ENCODE peak calls at places on chromosomes 5 and 9, in five cellular contexts. J is A549, F is lower lobe of right lung, V is tibial nerve, H is sigmoid colon. G is an unnamed sample.
A peak's percentile ranks its signal among the peaks of the same experiment; 100 is the strongest.

GRCh38 chr5:134406390-134406789 is 5.3 kb downstream of the CDKN2AIPNL start:
- DNase-seq in F (no peak), V (no peak), J (no peak), H (no peak), G (peak; percentile 35)

GRCh38 chr5:59893436-59894227 is at the start of gene PDE4D:
- DNase-seq in V (no peak), H (peak; percentile 67), F (peak; percentile 66), J (peak; percentile 22), G (peak; percentile 48)

GRCh38 chr5:113112435-113112834 is 135.8 kb downstream of the DCP2 start:
- DNase-seq in J (no peak), H (no peak), V (no peak), F (no peak), G (peak; percentile 77)

GRCh38 chr5:147396070-147396469 is 113.8 kb downstream of the DPYSL3 start:
- DNase-seq in H (peak; percentile 77), V (peak; percentile 81), J (no peak), F (peak; percentile 62), G (no peak)

GRCh38 chr5:150345716-150346115 is 11.8 kb upstream of the TCOF1 start:
- DNase-seq in V (no peak), J (no peak), H (no peak), F (no peak), G (no peak)

GRCh38 chr9:121192959-121193645 is 8.6 kb downstream of the RAB14 start:
- DNase-seq in F (no peak), J (no peak), H (no peak), V (no peak), G (no peak)

GRCh38 chr5:97840643-97841042 is 657.6 kb upstream of the RIOK2 start:
- DNase-seq in H (no peak), V (no peak), F (no peak), J (no peak), G (peak; percentile 50)

GRCh38 chr9:13750061-13750460 is 470.6 kb upstream of the MPDZ start:
- DNase-seq in V (no peak), J (no peak), F (no peak), H (no peak), G (peak; percentile 97)

GRCh38 chr9:2726620-2727335 is 9.5 kb downstream of the KCNV2 start:
- DNase-seq in J (no peak), F (no peak), V (no peak), H (no peak), G (peak; percentile 72)

GRCh38 chr5:62477801-62478200 is 65.2 kb downstream of the IPO11 start:
- DNase-seq in F (no peak), J (no peak), V (no peak), H (no peak), G (peak; percentile 58)

GRCh38 chr5:138601444-138601843 is 26.2 kb upstream of the HSPA9 start:
- DNase-seq in H (no peak), F (no peak), V (no peak), J (peak; percentile 61), G (peak; percentile 66)

GRCh38 chr9:3330792-3331420 is 194.9 kb downstream of the RFX3 start:
- DNase-seq in F (no peak), V (no peak), J (peak; percentile 37), H (no peak), G (peak; percentile 97)

GRCh38 chr5:114883675-114884074 is 286.0 kb downstream of the TRIM36 start:
- DNase-seq in V (no peak), J (no peak), F (no peak), H (no peak), G (no peak)

GRCh38 chr9:118575341-118576070 is 793.7 kb downstream of the BRINP1 start:
- DNase-seq in F (no peak), V (no peak), J (no peak), H (no peak), G (no peak)

GRCh38 chr9:72444436-72444835 is 77.0 kb upstream of the TMC1 start:
- DNase-seq in H (no peak), F (no peak), J (no peak), V (no peak), G (peak; percentile 84)

DNA sequence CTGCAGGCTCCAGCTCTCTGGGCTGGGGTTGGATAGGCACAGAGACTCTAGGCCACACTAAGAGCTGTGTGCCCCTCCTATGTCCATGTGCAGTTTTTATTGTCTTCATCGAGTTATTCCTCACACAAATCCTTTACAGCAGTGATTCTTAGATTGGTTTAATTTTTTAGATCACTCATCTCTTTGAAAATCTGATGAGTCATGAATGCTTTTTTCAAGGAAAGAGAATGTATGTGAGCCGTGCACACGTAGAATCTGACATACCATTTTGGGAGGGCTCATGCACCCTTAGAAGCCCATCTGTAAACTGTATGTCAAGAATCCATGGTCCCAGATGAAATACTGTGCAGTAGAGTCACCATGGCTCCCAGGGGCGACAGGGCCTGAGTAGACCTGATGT is 100.7 kb upstream of the S1PR3 start:
- DNase-seq in H (no peak), V (no peak), F (no peak), J (no peak), G (no peak)
- TF ChIP-seq CTCF in H (no peak), V (no peak), F (no peak), J (no peak), G (no peak)

GRCh38 chr5:77744116-77744515 is 32.0 kb downstream of the TBCA start:
- DNase-seq in J (no peak), H (no peak), V (no peak), F (no peak), G (no peak)
- TF ChIP-seq CTCF in J (no peak), H (no peak), V (no peak), F (no peak), G (no peak)

DNA sequence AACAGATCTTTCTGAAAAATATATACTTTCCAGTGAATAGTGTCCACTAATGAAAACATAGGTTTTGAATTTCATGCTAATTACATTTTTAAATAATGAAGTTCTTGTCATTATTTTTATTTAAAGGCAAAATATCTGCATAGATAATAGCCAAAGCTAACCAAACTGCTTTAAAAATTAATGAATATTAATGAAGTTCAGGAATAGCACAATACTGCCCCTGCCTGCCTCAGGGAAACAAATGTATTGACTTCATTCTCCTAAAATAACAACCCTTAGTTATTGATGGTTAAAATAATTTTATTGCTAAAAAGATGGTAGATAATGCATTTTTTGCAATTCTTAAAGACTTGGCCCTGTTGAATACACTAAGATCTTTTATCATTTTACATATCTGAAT is 103.6 kb upstream of the SSBP2 start:
- DNase-seq in F (no peak), V (no peak), J (no peak), H (no peak), G (no peak)
- TF ChIP-seq CTCF in F (no peak), V (peak; percentile 19), J (peak; percentile 17), H (no peak), G (no peak)

GRCh38 chr9:131107760-131108159 is 11.4 kb downstream of the AIF1L start:
- DNase-seq in V (no peak), J (no peak), H (no peak), F (no peak), G (no peak)

GRCh38 chr9:131111186-131111853 is 14.1 kb upstream of the NUP214 start:
- DNase-seq in H (no peak), V (no peak), J (no peak), F (no peak), G (no peak)

GRCh38 chr9:131112374-131113159 is 12.8 kb upstream of the NUP214 start:
- DNase-seq in J (no peak), F (no peak), H (no peak), V (no peak), G (no peak)

GRCh38 chr9:131113655-131114563 is 11.5 kb upstream of the NUP214 start:
- DNase-seq in J (no peak), H (no peak), F (no peak), V (no peak), G (no peak)

DNA sequence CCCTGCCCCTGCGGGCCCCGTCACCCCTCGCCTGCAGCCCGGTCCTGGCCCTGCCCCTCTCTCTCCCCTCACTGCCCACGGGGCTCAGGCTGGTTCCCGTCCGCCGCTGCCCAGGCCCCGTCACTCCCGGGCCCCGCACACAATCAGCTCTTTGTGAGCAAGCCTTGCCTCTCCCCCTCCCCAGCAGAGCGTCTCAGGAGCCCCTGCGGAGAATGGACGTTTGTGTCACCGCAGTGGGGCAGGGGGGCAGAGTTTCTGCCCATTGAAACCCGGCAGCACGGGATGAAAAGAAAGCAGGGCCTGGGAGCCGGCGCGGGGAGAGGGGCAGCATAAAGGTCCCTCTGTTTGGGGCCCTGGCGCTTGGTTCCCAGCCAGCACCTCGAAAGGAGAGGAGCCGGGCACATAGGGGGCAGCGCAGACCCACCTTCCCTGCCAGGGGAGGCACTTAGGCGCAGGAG is 13.5 kb upstream of the NUP214 start:
- DNase-seq in F (no peak), V (no peak), J (no peak), H (no peak), G (no peak)
- TF ChIP-seq CTCF in F (no peak), V (no peak), J (no peak), H (no peak), G (no peak)

DNA sequence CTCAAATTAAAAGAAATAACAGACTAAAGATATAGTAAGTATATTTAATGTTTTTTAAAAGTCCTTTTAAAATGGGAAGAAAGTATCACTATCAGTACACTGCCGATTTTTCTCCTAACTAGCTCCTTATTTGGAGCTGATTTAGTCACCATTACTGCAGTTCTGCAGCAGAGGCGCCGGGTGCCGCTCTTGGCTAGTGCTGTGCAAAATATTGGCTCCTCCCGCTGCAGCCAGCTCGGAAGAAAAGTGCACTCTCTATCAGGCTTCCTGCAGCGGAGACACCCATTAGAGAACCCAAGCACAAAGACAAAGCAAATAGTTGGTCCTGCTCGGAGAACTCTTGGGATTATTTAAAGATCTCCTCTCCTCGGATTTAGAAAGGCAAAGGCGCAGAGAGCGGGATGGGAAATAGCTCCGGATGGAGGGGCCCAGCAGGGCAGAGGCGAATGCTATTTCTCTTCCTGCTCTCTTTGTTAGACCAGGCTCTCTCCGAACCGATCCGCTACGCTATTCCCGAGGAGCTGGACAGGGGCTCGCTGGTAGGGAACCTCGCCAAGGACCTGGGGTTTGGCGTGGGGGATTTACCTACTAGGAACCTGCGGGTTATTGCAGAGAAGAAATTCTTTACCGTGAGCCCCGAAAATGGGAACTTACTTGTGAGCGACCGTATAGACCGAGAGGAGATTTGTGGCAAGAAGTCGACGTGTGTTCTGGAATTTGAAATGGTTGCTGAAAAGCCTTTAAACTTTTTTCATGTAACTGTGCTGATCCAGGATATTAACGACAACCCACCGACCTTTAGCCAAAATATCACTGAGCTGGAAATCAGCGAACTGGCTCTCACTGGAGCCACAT is at the start of gene PCDHGB3:
- DNase-seq in H (no peak), J (peak; percentile 55), F (no peak), V (no peak), G (peak; percentile 29)
- TF ChIP-seq CTCF in H (no peak), J (peak; percentile 28), F (no peak), V (no peak), G (peak; percentile 31)

DNA sequence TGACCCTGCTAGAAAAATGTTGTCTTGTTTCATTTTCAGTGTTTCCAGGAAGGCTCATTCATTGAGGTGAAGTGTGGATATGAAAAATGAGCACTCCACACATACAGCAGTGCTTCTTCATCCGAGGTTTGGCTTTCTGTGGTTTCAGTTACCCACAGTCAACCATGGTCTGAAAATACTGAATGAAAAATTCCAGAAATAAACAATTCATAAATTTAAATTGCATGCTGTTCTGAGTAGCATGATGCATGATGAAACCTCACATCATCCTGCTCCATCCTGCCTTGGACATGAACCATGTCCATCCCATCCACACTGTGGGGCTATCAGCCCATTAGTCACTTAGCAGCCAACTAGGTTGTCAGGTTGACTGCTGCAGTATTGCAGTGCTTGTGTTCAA is 10.4 kb upstream of the SLC45A2 start:
- DNase-seq in V (no peak), F (no peak), J (no peak), H (no peak), G (peak; percentile 35)
- TF ChIP-seq CTCF in V (no peak), F (no peak), J (no peak), H (no peak), G (no peak)

DNA sequence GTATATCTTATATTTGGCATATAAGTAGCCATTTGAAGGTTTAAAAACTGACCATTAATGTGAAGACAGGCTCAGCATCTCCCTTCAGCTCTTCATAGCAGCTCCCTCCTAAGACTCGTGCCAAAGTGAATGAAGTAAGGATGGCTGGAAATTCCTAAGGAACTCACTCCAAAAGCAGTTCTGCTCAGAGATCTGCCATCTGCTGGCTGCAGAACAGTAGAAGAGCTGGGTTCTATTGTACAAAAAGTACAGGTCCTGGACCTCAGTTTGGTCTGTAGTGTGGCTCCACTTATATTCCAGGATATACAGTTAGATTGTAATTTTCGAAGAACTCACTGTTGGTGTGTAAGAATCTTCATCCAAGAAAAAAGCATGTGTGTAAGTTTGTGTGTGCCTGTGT is 104.9 kb upstream of the RUSC2 start:
- DNase-seq in J (peak; percentile 9), H (no peak), V (no peak), F (no peak), G (peak; percentile 27)
- TF ChIP-seq CTCF in J (peak; percentile 9), H (no peak), V (no peak), F (peak; percentile 24), G (peak; percentile 6)

G was measured in bronchial epithelial cell.